ENCODE peak calls at places on chromosomes 2 and 18, in nine cellular contexts. Y, I, P, L, W, S, G, D and M are unnamed samples.

GRCh38 chr2:10414000-10414451 is 34.1 kb downstream of the ODC1 start:
- DNase-seq in Y (no peak), I (peak), P (no peak), L (no peak), W (peak), S (no peak), G (no peak), D (peak), M (peak)

GRCh38 chr18:79326413-79327198 is 69.1 kb upstream of the NFATC1 start:
- DNase-seq in Y (no peak), I (peak), P (peak), L (no peak), W (no peak), S (no peak), G (no peak), D (no peak), M (peak)

GRCh38 chr2:136383161-136383560 is 265.2 kb upstream of the CXCR4 start:
- DNase-seq in Y (no peak), I (no peak), P (no peak), L (no peak), W (no peak), S (no peak), G (no peak), D (no peak), M (no peak)

GRCh38 chr2:43276962-43277383 is 50.6 kb upstream of the ZFP36L2 start:
- DNase-seq in Y (no peak), I (peak), P (no peak), L (no peak), W (no peak), S (no peak), G (no peak), D (no peak), M (no peak)

GRCh38 chr18:40983835-40984234 is 971.2 kb upstream of the PIK3C3 start:
- DNase-seq in Y (no peak), I (no peak), P (no peak), L (no peak), W (no peak), S (no peak), G (no peak), D (no peak), M (no peak)

GRCh38 chr18:70469916-70470315 is 181.1 kb downstream of the SOCS6 start:
- DNase-seq in Y (no peak), I (peak), P (no peak), L (no peak), W (no peak), S (no peak), G (no peak), D (no peak), M (peak)

GRCh38 chr18:58158008-58158407 is 114.0 kb downstream of the NEDD4L start:
- DNase-seq in Y (no peak), I (no peak), P (no peak), L (peak), W (no peak), S (no peak), G (no peak), D (no peak), M (no peak)

GRCh38 chr2:64295326-64296149 is 151.3 kb upstream of the PELI1 start:
- DNase-seq in Y (no peak), I (no peak), P (no peak), L (no peak), W (no peak), S (no peak), G (no peak), D (no peak), M (no peak)

GRCh38 chr2:230230087-230230486 is 4.6 kb downstream of the SP140 start:
- DNase-seq in Y (no peak), I (peak), P (peak), L (no peak), W (peak), S (no peak), G (no peak), D (peak), M (peak)

GRCh38 chr2:235371018-235371417 is 122.8 kb upstream of the AGAP1 start:
- DNase-seq in Y (no peak), I (no peak), P (no peak), L (no peak), W (no peak), S (no peak), G (no peak), D (no peak), M (no peak)

GRCh38 chr2:100278986-100279385 is 43.3 kb downstream of the LONRF2 start:
- DNase-seq in Y (no peak), I (no peak), P (no peak), L (peak), W (no peak), S (no peak), G (no peak), D (no peak), M (no peak)

GRCh38 chr2:226984461-226985226 is 148.8 kb downstream of the RHBDD1 start:
- DNase-seq in Y (no peak), I (no peak), P (no peak), L (peak), W (no peak), S (no peak), G (no peak), D (no peak), M (no peak)

GRCh38 chr18:48345596-48345995 is 63.6 kb downstream of the ZBTB7C start:
- DNase-seq in Y (no peak), I (peak), P (no peak), L (no peak), W (peak), S (no peak), G (no peak), D (peak), M (no peak)

GRCh38 chr2:66134113-66134730 is 300.7 kb upstream of the MEIS1 start:
- DNase-seq in Y (no peak), I (no peak), P (no peak), L (no peak), W (no peak), S (no peak), G (no peak), D (no peak), M (no peak)

GRCh38 chr2:145017149-145017548 is 497.2 kb upstream of the ZEB2 start:
- DNase-seq in Y (no peak), I (no peak), P (no peak), L (no peak), W (no peak), S (no peak), G (no peak), D (no peak), M (no peak)

GRCh38 chr2:60316381-60317028 is 236.9 kb downstream of the BCL11A start:
- DNase-seq in Y (no peak), I (no peak), P (no peak), L (no peak), W (no peak), S (no peak), G (no peak), D (no peak), M (no peak)

GRCh38 chr2:71503827-71504226 is 50.5 kb downstream of the DYSF start:
- DNase-seq in Y (no peak), I (peak), P (no peak), L (no peak), W (no peak), S (no peak), G (no peak), D (no peak), M (no peak)

GRCh38 chr2:66462196-66462825 is 27.4 kb downstream of the MEIS1 start:
- DNase-seq in Y (no peak), I (no peak), P (no peak), L (no peak), W (no peak), S (no peak), G (no peak), D (no peak), M (no peak)

GRCh38 chr2:9909106-9909505 is 42.4 kb upstream of the GRHL1 start:
- DNase-seq in Y (no peak), I (peak), P (no peak), L (no peak), W (peak), S (no peak), G (no peak), D (peak), M (peak)

GRCh38 chr2:62227386-62228075 is 31.6 kb downstream of the B3GNT2 start:
- DNase-seq in Y (no peak), I (no peak), P (no peak), L (no peak), W (no peak), S (no peak), G (no peak), D (no peak), M (no peak)

GRCh38 chr2:70894765-70895164 is 40.9 kb upstream of the ATP6V1B1 start:
- DNase-seq in Y (no peak), I (no peak), P (no peak), L (no peak), W (no peak), S (no peak), G (no peak), D (no peak), M (no peak)

GRCh38 chr18:47932603-47933002 is 2.1 kb upstream of the SMAD2 start:
- DNase-seq in Y (no peak), I (no peak), P (no peak), L (no peak), W (no peak), S (no peak), G (peak), D (no peak), M (no peak)

GRCh38 chr18:13120967-13121586 is 97.5 kb upstream of the LDLRAD4 start:
- DNase-seq in Y (no peak), I (peak), P (peak), L (no peak), W (peak), S (no peak), G (no peak), D (peak), M (peak)

GRCh38 chr2:148936857-148937450 is 61.9 kb downstream of the KIF5C start:
- DNase-seq in Y (no peak), I (no peak), P (no peak), L (no peak), W (no peak), S (no peak), G (no peak), D (no peak), M (no peak)

GRCh38 chr18:31269508-31270074 is 48.4 kb upstream of the DSG1 start:
- DNase-seq in Y (no peak), I (no peak), P (no peak), L (no peak), W (no peak), S (no peak), G (no peak), D (no peak), M (no peak)

GRCh38 chr18:26456070-26456491 is 92.3 kb downstream of the KCTD1 start:
- DNase-seq in Y (no peak), I (peak), P (no peak), L (no peak), W (no peak), S (no peak), G (no peak), D (no peak), M (no peak)

GRCh38 chr2:169393068-169393590 is 30.8 kb upstream of the LRP2 start:
- DNase-seq in Y (no peak), I (no peak), P (no peak), L (no peak), W (no peak), S (no peak), G (no peak), D (no peak), M (no peak)

GRCh38 chr2:16258350-16258749 is 318.0 kb downstream of the MYCN start:
- DNase-seq in Y (no peak), I (no peak), P (no peak), L (no peak), W (no peak), S (no peak), G (no peak), D (no peak), M (no peak)

GRCh38 chr2:239459581-239459980 is 58.8 kb upstream of the HDAC4 start:
- DNase-seq in Y (no peak), I (no peak), P (no peak), L (no peak), W (no peak), S (no peak), G (no peak), D (no peak), M (no peak)

GRCh38 chr2:74399785-74400184 is 19.7 kb upstream of the DCTN1 start:
- DNase-seq in Y (no peak), I (peak), P (no peak), L (peak), W (peak), S (no peak), G (no peak), D (peak), M (no peak)

GRCh38 chr2:231679906-231680283 is 28.4 kb upstream of the PTMA start:
- DNase-seq in Y (no peak), I (no peak), P (no peak), L (no peak), W (no peak), S (no peak), G (no peak), D (no peak), M (no peak)

GRCh38 chr2:26174691-26175181 is 1.8 kb downstream of the GAREM2 start:
- DNase-seq in Y (no peak), I (no peak), P (no peak), L (peak), W (no peak), S (no peak), G (no peak), D (no peak), M (no peak)

GRCh38 chr2:129906861-129907235 is 72.6 kb upstream of the RAB6C start:
- DNase-seq in Y (no peak), I (no peak), P (no peak), L (no peak), W (no peak), S (no peak), G (no peak), D (no peak), M (no peak)

GRCh38 chr2:66437055-66437454 is 2.1 kb downstream of the MEIS1 start:
- DNase-seq in Y (no peak), I (no peak), P (no peak), L (no peak), W (peak), S (no peak), G (no peak), D (no peak), M (no peak)